ENCODE peak calls at places on chromosome X, in five cellular contexts. G, A, M, I and W are unnamed samples.

GRCh38 chrX:134431894-134432293 is 28.1 kb upstream of the HPRT1 start:
- DNase-seq in G (no peak), A (no peak), M (no peak), I (peak; percentile 34), W (no peak)

GRCh38 chrX:12891915-12892506 is 14.4 kb upstream of the TLR8 start:
- DNase-seq in G (no peak), A (no peak), M (no peak), I (no peak), W (no peak)

GRCh38 chrX:153981771-153982533 is 9.4 kb downstream of the TMEM187 start:
- DNase-seq in G (peak; percentile 76), A (peak; percentile 46), M (peak; percentile 73), I (no peak), W (peak; percentile 59)

GRCh38 chrX:46587158-46587557 is 13.6 kb downstream of the CHST7 start:
- DNase-seq in G (no peak), A (no peak), M (no peak), I (peak; percentile 57), W (no peak)

GRCh38 chrX:134548257-134548732 is 88.3 kb downstream of the HPRT1 start:
- DNase-seq in G (no peak), A (no peak), M (no peak), I (no peak), W (no peak)

GRCh38 chrX:115602729-115603389 is 41.9 kb downstream of the PLS3 start:
- DNase-seq in G (no peak), A (no peak), M (no peak), I (no peak), W (no peak)

GRCh38 chrX:46569621-46570020 is 3.9 kb upstream of the CHST7 start:
- DNase-seq in G (no peak), A (no peak), M (no peak), I (no peak), W (peak; percentile 49)

GRCh38 chrX:47200385-47201150 is 6.9 kb downstream of the UBA1 start:
- DNase-seq in G (peak; percentile 76), A (peak; percentile 31), M (no peak), I (peak; percentile 94), W (no peak)

GRCh38 chrX:7351946-7352345 is 204.0 kb upstream of the PUDP start:
- DNase-seq in G (no peak), A (no peak), M (no peak), I (peak; percentile 10), W (no peak)

GRCh38 chrX:149527705-149528104 is 13.1 kb upstream of the EOLA1 start:
- DNase-seq in G (no peak), A (no peak), M (no peak), I (peak; percentile 39), W (no peak)

GRCh38 chrX:9797961-9798360 is 11.7 kb downstream of the SHROOM2 start:
- DNase-seq in G (no peak), A (no peak), M (no peak), I (no peak), W (no peak)

GRCh38 chrX:68018248-68019203 is 414.8 kb downstream of the OPHN1 start:
- DNase-seq in G (no peak), A (no peak), M (no peak), I (peak; percentile 28), W (no peak)

GRCh38 chrX:131818297-131818936 is 204.7 kb upstream of the STK26 start:
- DNase-seq in G (no peak), A (no peak), M (no peak), I (no peak), W (no peak)

GRCh38 chrX:85084770-85085393 is 81.2 kb downstream of the APOOL start:
- DNase-seq in G (no peak), A (no peak), M (no peak), I (peak; percentile 59), W (no peak)

GRCh38 chrX:45621356-45622041 is 420.8 kb upstream of the DIPK2B start:
- DNase-seq in G (no peak), A (no peak), M (no peak), I (peak; percentile 73), W (no peak)

GRCh38 chrX:22097295-22097694 is 65.2 kb downstream of the PHEX start:
- DNase-seq in G (no peak), A (no peak), M (no peak), I (peak; percentile 88), W (no peak)

GRCh38 chrX:45771114-45771513 is 570.4 kb upstream of the DIPK2B start:
- DNase-seq in G (no peak), A (no peak), M (no peak), I (peak; percentile 90), W (no peak)

GRCh38 chrX:136953867-136954787 is 73.6 kb upstream of the RBMX start:
- DNase-seq in G (peak; percentile 80), A (peak; percentile 17), M (peak; percentile 55), I (peak; percentile 75), W (peak; percentile 20)

GRCh38 chrX:139600105-139600504 is 69.6 kb downstream of the F9 start:
- DNase-seq in G (no peak), A (no peak), M (no peak), I (no peak), W (no peak)

GRCh38 chrX:110194977-110195376 is 122.9 kb downstream of the AMMECR1 start:
- DNase-seq in G (no peak), A (no peak), M (no peak), I (no peak), W (no peak)

GRCh38 chrX:155314260-155314659 is 20.2 kb downstream of the CLIC2 start:
- DNase-seq in G (no peak), A (no peak), M (no peak), I (no peak), W (no peak)

GRCh38 chrX:40735318-40736169 is at the start of gene MED14:
- DNase-seq in G (peak; percentile 97), A (peak; percentile 71), M (peak; percentile 89), I (peak; percentile 76), W (peak; percentile 91)

GRCh38 chrX:153074262-153074899 is 2.1 kb downstream of the PNMA6A start:
- DNase-seq in G (peak; percentile 55), A (no peak), M (no peak), I (no peak), W (no peak)

GRCh38 chrX:150842198-150842553 is 56.3 kb downstream of the CD99L2 start:
- DNase-seq in G (no peak), A (no peak), M (no peak), I (no peak), W (no peak)

GRCh38 chrX:66676990-66677389 is 38.1 kb upstream of the EDA2R start:
- DNase-seq in G (no peak), A (no peak), M (no peak), I (peak; percentile 85), W (no peak)

GRCh38 chrX:81791086-81791485 is 589.2 kb downstream of the SH3BGRL start:
- DNase-seq in G (no peak), A (no peak), M (no peak), I (no peak), W (no peak)

GRCh38 chrX:124239911-124240310 is 92.5 kb upstream of the TEX13D start:
- DNase-seq in G (no peak), A (no peak), M (no peak), I (no peak), W (no peak)

DNA sequence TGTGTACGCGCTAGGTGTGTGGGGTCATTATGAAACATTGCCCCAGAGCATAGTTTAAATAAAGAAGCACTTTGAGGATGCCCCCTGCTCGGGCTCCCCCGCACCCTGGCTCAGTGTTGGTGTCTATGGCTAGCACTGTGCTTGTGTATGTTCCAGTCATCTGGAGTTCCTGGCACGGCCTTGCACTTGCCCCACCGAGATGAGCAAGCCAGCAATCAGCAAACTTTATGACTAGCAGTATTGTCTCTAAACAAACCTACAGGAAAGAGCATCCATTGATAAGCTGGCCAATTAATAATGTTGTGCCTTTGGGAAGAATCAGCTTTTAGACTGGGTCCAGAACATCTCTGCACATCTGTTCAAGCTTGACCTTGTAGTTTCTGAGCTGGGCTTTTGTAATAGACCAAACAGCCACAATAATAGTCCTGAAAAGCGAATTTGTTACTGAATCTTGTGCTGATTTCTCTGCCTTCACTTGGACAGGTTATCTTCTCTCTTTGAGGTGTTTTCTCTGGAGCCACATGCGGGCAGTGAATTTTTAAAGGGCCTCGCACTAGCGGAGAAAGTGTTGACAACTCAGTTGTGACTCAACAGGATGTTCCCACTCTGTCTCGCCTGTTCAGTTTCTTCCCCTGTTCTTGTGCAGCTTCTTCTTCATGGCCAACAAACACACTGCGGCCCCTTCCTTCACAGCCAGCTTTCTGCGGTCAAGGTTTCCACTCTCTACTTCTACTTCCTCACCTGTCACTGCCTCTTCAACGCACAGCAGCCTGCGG is 895 bp upstream of the SHROOM4 start:
- DNase-seq in G (peak; percentile 68), A (no peak), M (no peak), I (no peak), W (no peak)
- H3K4me3 ChIP-seq in G (no peak overlapping the region), A (peak overlapping the region; percentile 44), M (peak overlapping the region; percentile 66), I (no peak overlapping the region), W (peak overlapping the region; percentile 70)

GRCh38 chrX:39459204-39459603 is 638.6 kb downstream of the BCOR start:
- DNase-seq in G (no peak), A (no peak), M (no peak), I (no peak), W (no peak)
- H3K4me3 ChIP-seq in G (no peak overlapping the region), A (no peak overlapping the region), M (no peak overlapping the region), I (no peak overlapping the region), W (no peak overlapping the region)

DNA sequence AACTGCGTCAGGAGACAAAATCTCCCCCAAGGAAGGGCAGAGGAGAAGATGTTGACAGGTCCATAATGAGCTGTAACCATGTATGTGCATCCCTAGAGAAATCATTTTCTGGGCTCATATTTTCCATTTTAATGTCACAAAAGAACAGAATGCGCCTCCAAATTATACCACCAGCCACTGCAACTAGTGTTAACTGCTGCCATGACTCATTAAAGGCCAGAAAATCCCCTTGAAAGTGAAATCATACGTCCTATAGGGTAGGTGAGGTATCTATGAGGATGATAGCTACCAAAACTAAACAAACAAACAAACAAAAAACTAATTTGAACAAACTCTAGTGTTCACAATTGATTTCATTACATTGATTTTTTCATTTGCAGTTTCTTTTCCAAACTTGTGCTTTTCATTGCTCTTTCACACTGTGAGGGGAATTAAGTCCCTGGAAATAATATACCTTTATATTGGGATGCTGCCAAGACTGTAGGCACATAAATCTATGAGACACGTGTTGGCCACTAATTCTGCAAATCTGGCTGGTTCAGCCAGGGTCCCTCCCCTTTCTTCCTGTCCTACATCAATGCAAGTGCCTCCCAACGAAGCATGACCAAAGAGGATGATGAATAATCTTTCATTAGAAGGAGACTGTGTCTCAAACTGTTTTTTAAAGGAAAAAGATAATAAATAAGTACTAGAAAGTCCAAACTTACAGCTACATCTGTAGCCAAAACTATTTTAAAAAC is 85.7 kb downstream of the ARHGAP6 start:
- DNase-seq in G (no peak), A (no peak), M (no peak), I (peak; percentile 17), W (no peak)
- H3K4me3 ChIP-seq in G (no peak overlapping the region), A (no peak overlapping the region), M (no peak overlapping the region), I (no peak overlapping the region), W (no peak overlapping the region)

GRCh38 chrX:56766554-56767412 is 37.7 kb downstream of the NBDY start:
- DNase-seq in G (peak; percentile 62), A (no peak), M (no peak), I (peak; percentile 45), W (no peak)
- H3K4me3 ChIP-seq in G (no peak overlapping the region), A (peak overlapping the region; percentile 68), M (no peak overlapping the region), I (peak overlapping the region; percentile 67), W (peak overlapping the region; percentile 73)

GRCh38 chrX:19568422-19568821 is 53.1 kb upstream of the MAP3K15 start:
- DNase-seq in G (no peak), A (no peak), M (no peak), I (no peak), W (no peak)
- H3K4me3 ChIP-seq in G (no peak overlapping the region), A (no peak overlapping the region), M (no peak overlapping the region), I (no peak overlapping the region), W (no peak overlapping the region)